ENCODE peak calls at places on chromosomes 13 and 19, in four cellular contexts. One of them, this sample, is unnamed.

GRCh38 chr13:41652735-41653361 is 195.5 kb downstream of the RGCC start:
- DNase-seq in AG04450: peak; percentile 42
- DNase-seq in NCI-H1092: peak; percentile 5
- DNase-seq in stimulated activated CD4-positive, alpha-beta T cell treated with anti-CD3 and anti-CD28 coated beads, Interleukin-15, amount 100 ng/mL, for 1 hour: no peak
- DNase-seq in this sample: no peak

GRCh38 chr13:23500858-23501257 is 67.4 kb upstream of the SACS start:
- DNase-seq in stimulated activated CD4-positive, alpha-beta T cell treated with anti-CD3 and anti-CD28 coated beads, Interleukin-15, amount 100 ng/mL, for 1 hour: no peak
- DNase-seq in AG04450: peak; percentile 82
- DNase-seq in NCI-H1092: no peak
- DNase-seq in this sample: no peak

GRCh38 chr19:48900477-48901452 is 653 bp downstream of the NUCB1 start:
- DNase-seq in AG04450: no peak
- DNase-seq in NCI-H1092: no peak
- DNase-seq in stimulated activated CD4-positive, alpha-beta T cell treated with anti-CD3 and anti-CD28 coated beads, Interleukin-15, amount 100 ng/mL, for 1 hour: no peak
- DNase-seq in this sample: peak; percentile 58

GRCh38 chr13:33053397-33054066 is 37.3 kb downstream of the KL start:
- DNase-seq in AG04450: no peak
- DNase-seq in stimulated activated CD4-positive, alpha-beta T cell treated with anti-CD3 and anti-CD28 coated beads, Interleukin-15, amount 100 ng/mL, for 1 hour: no peak
- DNase-seq in NCI-H1092: no peak
- DNase-seq in this sample: no peak

GRCh38 chr13:27619093-27619705 is 1.1 kb downstream of the LNX2 start:
- DNase-seq in stimulated activated CD4-positive, alpha-beta T cell treated with anti-CD3 and anti-CD28 coated beads, Interleukin-15, amount 100 ng/mL, for 1 hour: no peak
- DNase-seq in NCI-H1092: no peak
- DNase-seq in AG04450: no peak
- DNase-seq in this sample: no peak

GRCh38 chr13:31982540-31982939 is 49.0 kb upstream of the FRY start:
- DNase-seq in AG04450: peak; percentile 73
- DNase-seq in NCI-H1092: peak; percentile 42
- DNase-seq in stimulated activated CD4-positive, alpha-beta T cell treated with anti-CD3 and anti-CD28 coated beads, Interleukin-15, amount 100 ng/mL, for 1 hour: no peak
- DNase-seq in this sample: peak; percentile 78

GRCh38 chr19:3604987-3605343 is 1.7 kb downstream of the TBXA2R start:
- DNase-seq in stimulated activated CD4-positive, alpha-beta T cell treated with anti-CD3 and anti-CD28 coated beads, Interleukin-15, amount 100 ng/mL, for 1 hour: no peak
- DNase-seq in AG04450: no peak
- DNase-seq in NCI-H1092: no peak
- DNase-seq in this sample: no peak

GRCh38 chr13:37386276-37386675 is 212.3 kb downstream of the POSTN start:
- DNase-seq in NCI-H1092: no peak
- DNase-seq in stimulated activated CD4-positive, alpha-beta T cell treated with anti-CD3 and anti-CD28 coated beads, Interleukin-15, amount 100 ng/mL, for 1 hour: no peak
- DNase-seq in AG04450: no peak
- DNase-seq in this sample: no peak

GRCh38 chr13:113544896-113545295 is 39.7 kb upstream of the TFDP1 start:
- DNase-seq in NCI-H1092: no peak
- DNase-seq in stimulated activated CD4-positive, alpha-beta T cell treated with anti-CD3 and anti-CD28 coated beads, Interleukin-15, amount 100 ng/mL, for 1 hour: no peak
- DNase-seq in AG04450: no peak
- DNase-seq in this sample: no peak

GRCh38 chr19:48815870-48816501 is 5.2 kb upstream of the BCAT2 start:
- DNase-seq in stimulated activated CD4-positive, alpha-beta T cell treated with anti-CD3 and anti-CD28 coated beads, Interleukin-15, amount 100 ng/mL, for 1 hour: no peak
- DNase-seq in NCI-H1092: no peak
- DNase-seq in AG04450: no peak
- DNase-seq in this sample: no peak

GRCh38 chr19:30870861-30871260 is 478.4 kb downstream of the TSHZ3 start:
- DNase-seq in NCI-H1092: no peak
- DNase-seq in stimulated activated CD4-positive, alpha-beta T cell treated with anti-CD3 and anti-CD28 coated beads, Interleukin-15, amount 100 ng/mL, for 1 hour: no peak
- DNase-seq in AG04450: no peak
- DNase-seq in this sample: no peak

GRCh38 chr19:27925202-27925601 is 1287.7 kb downstream of the UQCRFS1 start:
- DNase-seq in NCI-H1092: no peak
- DNase-seq in AG04450: no peak
- DNase-seq in stimulated activated CD4-positive, alpha-beta T cell treated with anti-CD3 and anti-CD28 coated beads, Interleukin-15, amount 100 ng/mL, for 1 hour: no peak
- DNase-seq in this sample: no peak

GRCh38 chr13:100707818-100708740 is 33.5 kb upstream of the TMTC4 start:
- DNase-seq in AG04450: no peak
- DNase-seq in stimulated activated CD4-positive, alpha-beta T cell treated with anti-CD3 and anti-CD28 coated beads, Interleukin-15, amount 100 ng/mL, for 1 hour: no peak
- DNase-seq in NCI-H1092: no peak
- DNase-seq in this sample: no peak

GRCh38 chr19:16262618-16263017 is 62.0 kb upstream of the KLF2 start:
- DNase-seq in stimulated activated CD4-positive, alpha-beta T cell treated with anti-CD3 and anti-CD28 coated beads, Interleukin-15, amount 100 ng/mL, for 1 hour: no peak
- DNase-seq in AG04450: no peak
- DNase-seq in NCI-H1092: peak; percentile 83
- DNase-seq in this sample: no peak

GRCh38 chr13:80677227-80677626 is 336.3 kb upstream of the SPRY2 start:
- DNase-seq in NCI-H1092: no peak
- DNase-seq in AG04450: no peak
- DNase-seq in stimulated activated CD4-positive, alpha-beta T cell treated with anti-CD3 and anti-CD28 coated beads, Interleukin-15, amount 100 ng/mL, for 1 hour: no peak
- DNase-seq in this sample: no peak

GRCh38 chr13:27964741-27965323 is 4.3 kb downstream of the CDX2 start:
- DNase-seq in NCI-H1092: no peak
- DNase-seq in stimulated activated CD4-positive, alpha-beta T cell treated with anti-CD3 and anti-CD28 coated beads, Interleukin-15, amount 100 ng/mL, for 1 hour: no peak
- DNase-seq in AG04450: no peak
- DNase-seq in this sample: no peak

GRCh38 chr13:99660101-99660500 is 158.8 kb downstream of the TM9SF2 start:
- DNase-seq in NCI-H1092: no peak
- DNase-seq in stimulated activated CD4-positive, alpha-beta T cell treated with anti-CD3 and anti-CD28 coated beads, Interleukin-15, amount 100 ng/mL, for 1 hour: no peak
- DNase-seq in AG04450: no peak
- DNase-seq in this sample: no peak

GRCh38 chr19:56113071-56113632 is 7.9 kb downstream of the ZNF787 start:
- DNase-seq in AG04450: no peak
- DNase-seq in stimulated activated CD4-positive, alpha-beta T cell treated with anti-CD3 and anti-CD28 coated beads, Interleukin-15, amount 100 ng/mL, for 1 hour: no peak
- DNase-seq in NCI-H1092: no peak
- DNase-seq in this sample: no peak

GRCh38 chr19:12090807-12091206 is 26.3 kb downstream of the ZNF844 start:
- DNase-seq in NCI-H1092: peak; percentile 24
- DNase-seq in AG04450: peak; percentile 11
- DNase-seq in stimulated activated CD4-positive, alpha-beta T cell treated with anti-CD3 and anti-CD28 coated beads, Interleukin-15, amount 100 ng/mL, for 1 hour: peak; percentile 47
- DNase-seq in this sample: peak; percentile 66

GRCh38 chr13:50375792-50376191 is 360.5 kb downstream of the KCNRG start:
- DNase-seq in NCI-H1092: no peak
- DNase-seq in stimulated activated CD4-positive, alpha-beta T cell treated with anti-CD3 and anti-CD28 coated beads, Interleukin-15, amount 100 ng/mL, for 1 hour: no peak
- DNase-seq in AG04450: no peak
- DNase-seq in this sample: no peak

GRCh38 chr19:6101991-6102390 is 8.3 kb downstream of the RFX2 start:
- DNase-seq in NCI-H1092: no peak
- DNase-seq in AG04450: no peak
- DNase-seq in stimulated activated CD4-positive, alpha-beta T cell treated with anti-CD3 and anti-CD28 coated beads, Interleukin-15, amount 100 ng/mL, for 1 hour: no peak
- DNase-seq in this sample: no peak

GRCh38 chr13:71320452-71320851 is 546.6 kb downstream of the DACH1 start:
- DNase-seq in stimulated activated CD4-positive, alpha-beta T cell treated with anti-CD3 and anti-CD28 coated beads, Interleukin-15, amount 100 ng/mL, for 1 hour: no peak
- DNase-seq in NCI-H1092: no peak
- DNase-seq in AG04450: peak; percentile 7
- DNase-seq in this sample: no peak

GRCh38 chr13:105466376-105466775 is 1069.1 kb downstream of the EFNB2 start:
- DNase-seq in stimulated activated CD4-positive, alpha-beta T cell treated with anti-CD3 and anti-CD28 coated beads, Interleukin-15, amount 100 ng/mL, for 1 hour: no peak
- DNase-seq in AG04450: no peak
- DNase-seq in NCI-H1092: no peak
- DNase-seq in this sample: no peak

GRCh38 chr19:38360351-38360750 is 14.0 kb upstream of the PSMD8 start:
- DNase-seq in NCI-H1092: no peak
- DNase-seq in stimulated activated CD4-positive, alpha-beta T cell treated with anti-CD3 and anti-CD28 coated beads, Interleukin-15, amount 100 ng/mL, for 1 hour: no peak
- DNase-seq in AG04450: no peak
- DNase-seq in this sample: no peak

GRCh38 chr13:101327844-101328243 is 88.5 kb downstream of the NALCN start:
- DNase-seq in NCI-H1092: no peak
- DNase-seq in AG04450: no peak
- DNase-seq in stimulated activated CD4-positive, alpha-beta T cell treated with anti-CD3 and anti-CD28 coated beads, Interleukin-15, amount 100 ng/mL, for 1 hour: no peak
- DNase-seq in this sample: no peak

GRCh38 chr13:80400164-80400767 is 59.3 kb upstream of the SPRY2 start:
- DNase-seq in NCI-H1092: no peak
- DNase-seq in AG04450: no peak
- DNase-seq in stimulated activated CD4-positive, alpha-beta T cell treated with anti-CD3 and anti-CD28 coated beads, Interleukin-15, amount 100 ng/mL, for 1 hour: no peak
- DNase-seq in this sample: no peak

This sample was measured in Right ventricle myocardium superior.